ENCODE peak calls at places on chromosomes 4 and X, in seven cellular contexts. W is EH, Z is NCI-H2029, H is mucosa of gallbladder, P is dorsolateral prefrontal cortex, S is amygdala, M is caudate nucleus. F is an unnamed sample.

GRCh38 chr4:156169011-156169410 is 215.3 kb upstream of the CTSO start:
- DNase-seq in W (peak), Z (no peak), H (no peak), P (peak), S (no peak), M (no peak), F (peak)

GRCh38 chr4:89949782-89950387 is 55.2 kb downstream of the MMRN1 start:
- DNase-seq in W (no peak), Z (peak), H (no peak), P (no peak), S (no peak), M (no peak), F (no peak)

GRCh38 chr4:185709802-185710486 is 102.0 kb downstream of the SORBS2 start:
- DNase-seq in W (peak), Z (no peak), H (no peak), P (no peak), S (no peak), M (no peak), F (peak)

GRCh38 chrX:80807606-80808159 is 2.0 kb downstream of the BRWD3 start:
- DNase-seq in W (peak), Z (no peak), H (no peak), P (no peak), S (no peak), M (no peak), F (no peak)

GRCh38 chrX:139560221-139560620 is 29.7 kb downstream of the F9 start:
- DNase-seq in W (peak), Z (no peak), H (no peak), P (no peak), S (no peak), M (no peak), F (peak)

GRCh38 chrX:119429471-119429870 is 30.3 kb downstream of the SLC25A43 start:
- DNase-seq in W (peak), Z (no peak), H (no peak), P (no peak), S (no peak), M (no peak), F (no peak)

GRCh38 chrX:13755254-13755653 is 20.7 kb downstream of the OFD1 start:
- DNase-seq in W (no peak), Z (no peak), H (no peak), P (no peak), S (no peak), M (no peak), F (no peak)

GRCh38 chr4:17030543-17030942 is 132.1 kb upstream of the LDB2 start:
- DNase-seq in W (peak), Z (no peak), H (no peak), P (no peak), S (no peak), M (peak), F (peak)

GRCh38 chr4:172356002-172356401 is 542.8 kb downstream of the GALNTL6 start:
- DNase-seq in W (no peak), Z (no peak), H (no peak), P (no peak), S (no peak), M (no peak), F (no peak)

GRCh38 chrX:47216393-47216925 is 2.0 kb upstream of the CDK16 start:
- DNase-seq in W (peak), Z (no peak), H (no peak), P (no peak), S (no peak), M (no peak), F (no peak)

GRCh38 chrX:83160096-83160495 is 348.0 kb upstream of the POU3F4 start:
- DNase-seq in W (no peak), Z (no peak), H (no peak), P (no peak), S (no peak), M (no peak), F (no peak)

GRCh38 chr4:167544391-167544790 is 310.1 kb upstream of the SPOCK3 start:
- DNase-seq in W (no peak), Z (no peak), H (no peak), P (no peak), S (no peak), M (no peak), F (no peak)

GRCh38 chrX:153924149-153924861 is 1.8 kb downstream of the ARHGAP4 start:
- DNase-seq in W (peak), Z (no peak), H (no peak), P (peak), S (peak), M (peak), F (peak)

GRCh38 chrX:19705196-19705769 is 182.1 kb downstream of the SH3KBP1 start:
- DNase-seq in W (peak), Z (no peak), H (no peak), P (no peak), S (no peak), M (no peak), F (peak)

GRCh38 chr4:158051401-158052235 is 121.2 kb downstream of the GASK1B start:
- DNase-seq in W (peak), Z (no peak), H (no peak), P (no peak), S (no peak), M (no peak), F (peak)

GRCh38 chr4:917466-917865 is 14.7 kb downstream of the GAK start:
- DNase-seq in W (no peak), Z (no peak), H (no peak), P (no peak), S (no peak), M (no peak), F (no peak)

GRCh38 chr4:2222838-2223237 is 19.1 kb downstream of the HAUS3 start:
- DNase-seq in W (no peak), Z (no peak), H (no peak), P (no peak), S (no peak), M (no peak), F (no peak)

GRCh38 chr4:89838005-89838404 is 1.0 kb upstream of the SNCA start:
- DNase-seq in W (no peak), Z (no peak), H (no peak), P (no peak), S (no peak), M (peak), F (no peak)

GRCh38 chr4:151922306-151922705 is 161.5 kb upstream of the GATB start:
- DNase-seq in W (peak), Z (no peak), H (no peak), P (no peak), S (no peak), M (no peak), F (peak)

GRCh38 chr4:35526456-35526855 is 717.9 kb downstream of the ARAP2 start:
- DNase-seq in W (no peak), Z (no peak), H (no peak), P (no peak), S (no peak), M (no peak), F (no peak)

GRCh38 chr4:58602701-58603359 is 1492.6 kb upstream of the IGFBP7 start:
- DNase-seq in W (no peak), Z (no peak), H (no peak), P (no peak), S (no peak), M (no peak), F (no peak)

GRCh38 chrX:53882331-53882730 is 161.9 kb downstream of the PHF8 start:
- DNase-seq in W (peak), Z (no peak), H (no peak), P (no peak), S (no peak), M (no peak), F (peak)

GRCh38 chr4:82044141-82044993 is 329.4 kb downstream of the HNRNPD start:
- DNase-seq in W (peak), Z (peak), H (peak), P (peak), S (peak), M (peak), F (peak)

GRCh38 chr4:154743683-154744340 is at the start of gene LRAT:
- DNase-seq in W (peak), Z (peak), H (peak), P (no peak), S (peak), M (no peak), F (no peak)

GRCh38 chrX:55161581-55161980 is 58.6 kb upstream of the PAGE5 start:
- DNase-seq in W (peak), Z (no peak), H (no peak), P (no peak), S (no peak), M (peak), F (peak)

GRCh38 chrX:130176354-130176776 is 4.6 kb downstream of the RAB33A start:
- DNase-seq in W (peak), Z (no peak), H (no peak), P (no peak), S (no peak), M (no peak), F (no peak)

GRCh38 chr4:47914926-47915237 is 499 bp upstream of the NFXL1 start:
- DNase-seq in W (no peak), Z (no peak), H (no peak), P (no peak), S (no peak), M (no peak), F (no peak)

GRCh38 chrX:104707042-104707441 is 141.0 kb downstream of the IL1RAPL2 start:
- DNase-seq in W (no peak), Z (no peak), H (no peak), P (no peak), S (no peak), M (no peak), F (no peak)

GRCh38 chr4:26858035-26858918 is 2.4 kb upstream of the STIM2 start:
- DNase-seq in W (no peak), Z (peak), H (no peak), P (no peak), S (no peak), M (no peak), F (no peak)

F was measured in AG10803.